ENCODE peak calls at places on chromosomes 5 and 9, in four cellular contexts. O is D341Med, H is AG09309, G is fibroblast of mammary gland. L is an unnamed sample.

GRCh38 chr5:10288600-10289213 is 19.0 kb downstream of the CMBL start:
- DNase-seq in H (no peak), O (peak), G (no peak), L (no peak)

GRCh38 chr5:2096827-2097226 is 214.1 kb upstream of the IRX4 start:
- DNase-seq in O (no peak), G (no peak), H (no peak), L (no peak)

GRCh38 chr9:37201581-37201980 is 81.2 kb downstream of the ZCCHC7 start:
- DNase-seq in G (no peak), H (no peak), O (no peak), L (no peak)

GRCh38 chr5:14954620-14955343 is 83.2 kb upstream of the ANKH start:
- DNase-seq in G (no peak), O (no peak), H (no peak), L (no peak)

GRCh38 chr5:848671-849111 is 2.1 kb downstream of the ZDHHC11 start:
- DNase-seq in H (no peak), G (no peak), O (no peak), L (no peak)

GRCh38 chr5:3197699-3198098 is 397.9 kb upstream of the IRX1 start:
- DNase-seq in H (no peak), G (no peak), O (no peak), L (no peak)

GRCh38 chr9:98887918-98888510 is 55.7 kb upstream of the COL15A1 start:
- DNase-seq in O (no peak), H (no peak), G (peak), L (peak)

GRCh38 chr5:68749648-68750047 is 344.2 kb upstream of the SLC30A5 start:
- DNase-seq in O (no peak), G (peak), H (no peak), L (peak)

GRCh38 chr9:94864862-94865435 is 138.4 kb downstream of the AOPEP start:
- DNase-seq in H (no peak), G (no peak), O (no peak), L (peak)

GRCh38 chr5:167552356-167552755 is 739.1 kb upstream of the WWC1 start:
- DNase-seq in H (no peak), G (no peak), O (no peak), L (no peak)

GRCh38 chr5:82277613-82277986 is 554 bp downstream of the RPS23 start:
- DNase-seq in G (peak), H (no peak), O (no peak), L (peak)

GRCh38 chr9:38235244-38235643 is 157.3 kb upstream of the ALDH1B1 start:
- DNase-seq in O (no peak), G (no peak), H (no peak), L (no peak)

GRCh38 chr9:100186356-100186755 is 87.3 kb downstream of the INVS start:
- DNase-seq in H (peak), O (no peak), G (peak), L (peak)

GRCh38 chr9:114957558-114957957 is 27.2 kb upstream of the TNFSF8 start:
- DNase-seq in H (no peak), O (no peak), G (peak), L (peak)

GRCh38 chr5:152595327-152595890 is 190.3 kb upstream of the NMUR2 start:
- DNase-seq in H (no peak), O (no peak), G (no peak), L (no peak)

GRCh38 chr5:112366987-112367386 is 52.1 kb downstream of the EPB41L4A start:
- DNase-seq in H (no peak), G (no peak), O (no peak), L (peak)

GRCh38 chr9:117293199-117294114 is 121.4 kb downstream of the ASTN2 start:
- DNase-seq in G (no peak), O (no peak), H (no peak), L (no peak)

GRCh38 chr9:101467690-101468089 is 32.1 kb upstream of the ALDOB start:
- DNase-seq in H (no peak), G (no peak), O (no peak), L (no peak)

GRCh38 chr5:133785182-133785581 is 172.8 kb upstream of the FSTL4 start:
- DNase-seq in O (no peak), H (no peak), G (no peak), L (no peak)

GRCh38 chr5:138698713-138699112 is 54.5 kb upstream of the CTNNA1 start:
- DNase-seq in G (no peak), O (no peak), H (no peak), L (no peak)

GRCh38 chr5:169876376-169876775 is 103.9 kb downstream of the INSYN2B start:
- DNase-seq in O (no peak), G (no peak), H (no peak), L (peak)

GRCh38 chr9:8420416-8420815 is 620.8 kb upstream of the DMAC1 start:
- DNase-seq in O (no peak), H (no peak), G (no peak), L (no peak)

GRCh38 chr9:123336455-123336854 is 19.5 kb upstream of the CRB2 start:
- DNase-seq in H (no peak), G (no peak), O (no peak), L (no peak)

GRCh38 chr5:141236516-141237313 is 8.5 kb upstream of the PCDHB15 start:
- DNase-seq in G (no peak), O (no peak), H (no peak), L (no peak)

L was measured in GM23248.